ENCODE peak calls at places on chromosome 1, in four cellular contexts. Z is HepG2, U is HCT116, I is SK-N-SH. G is an unnamed sample.

GRCh38 chr1:227942716-227943261 is 4.9 kb downstream of the WNT9A start:
- DNase-seq in Z (no peak), U (no peak), I (peak), G (no peak)

GRCh38 chr1:202961220-202961880 is 3.2 kb upstream of the ADIPOR1 start:
- DNase-seq in Z (no peak), U (no peak), I (no peak), G (no peak)

GRCh38 chr1:56045477-56045876 is 533.9 kb downstream of the PLPP3 start:
- DNase-seq in Z (no peak), U (no peak), I (no peak), G (no peak)

GRCh38 chr1:195754874-195755273 is 853.4 kb downstream of the KCNT2 start:
- DNase-seq in Z (no peak), U (no peak), I (no peak), G (no peak)

GRCh38 chr1:70764747-70765146 is 282.9 kb downstream of the PTGER3 start:
- DNase-seq in Z (no peak), U (no peak), I (no peak), G (no peak)

GRCh38 chr1:201116091-201116490 is 3.9 kb upstream of the CACNA1S start:
- DNase-seq in Z (no peak), U (no peak), I (no peak), G (no peak)

GRCh38 chr1:202018226-202018475 is 7.8 kb downstream of the ELF3 start:
- DNase-seq in Z (no peak), U (no peak), I (no peak), G (no peak)

GRCh38 chr1:145690587-145691558 is 16.3 kb downstream of the PDZK1 start:
- DNase-seq in Z (peak), U (no peak), I (no peak), G (no peak)

GRCh38 chr1:47894718-47895393 is 102.3 kb downstream of the TRABD2B start:
- DNase-seq in Z (no peak), U (no peak), I (no peak), G (no peak)

GRCh38 chr1:72915581-72915980 is 633.2 kb upstream of the NEGR1 start:
- DNase-seq in Z (no peak), U (no peak), I (no peak), G (no peak)

GRCh38 chr1:108814343-108815125 is 42.4 kb downstream of the AKNAD1 start:
- DNase-seq in Z (no peak), U (no peak), I (no peak), G (no peak)

GRCh38 chr1:88867743-88868521 is 23.4 kb downstream of the GTF2B start:
- DNase-seq in Z (no peak), U (no peak), I (no peak), G (no peak)

GRCh38 chr1:32500387-32501209 is 35.7 kb downstream of the ZBTB8B start:
- DNase-seq in Z (no peak), U (no peak), I (peak), G (no peak)

GRCh38 chr1:193524616-193525015 is 338.2 kb upstream of the B3GALT2 start:
- DNase-seq in Z (no peak), U (no peak), I (no peak), G (no peak)

GRCh38 chr1:50308883-50309282 is 114.4 kb downstream of the DMRTA2 start:
- DNase-seq in Z (peak), U (no peak), I (peak), G (no peak)

GRCh38 chr1:31661856-31662255 is 17.2 kb upstream of the PEF1 start:
- DNase-seq in Z (no peak), U (no peak), I (no peak), G (no peak)

GRCh38 chr1:234938114-234938513 is 190.5 kb downstream of the TOMM20 start:
- DNase-seq in Z (no peak), U (no peak), I (no peak), G (no peak)

GRCh38 chr1:183622884-183623785 is 12.4 kb downstream of the ARPC5 start:
- DNase-seq in Z (peak), U (peak), I (peak), G (no peak)

GRCh38 chr1:184974086-184974836 is at the start of gene NIBAN1:
- DNase-seq in Z (no peak), U (peak), I (peak), G (no peak)

GRCh38 chr1:6724517-6725141 is 23.0 kb upstream of the DNAJC11 start:
- DNase-seq in Z (peak), U (no peak), I (no peak), G (no peak)

GRCh38 chr1:224333309-224333926 is 3.4 kb upstream of the NVL start:
- DNase-seq in Z (peak), U (peak), I (peak), G (peak)

GRCh38 chr1:41640756-41641482 is 156.4 kb upstream of the EDN2 start:
- DNase-seq in Z (no peak), U (no peak), I (no peak), G (no peak)

GRCh38 chr1:172960454-172961208 is 90.1 kb downstream of the TNFSF18 start:
- DNase-seq in Z (no peak), U (no peak), I (no peak), G (no peak)

GRCh38 chr1:193677874-193678273 is 491.5 kb upstream of the B3GALT2 start:
- DNase-seq in Z (no peak), U (no peak), I (no peak), G (no peak)

GRCh38 chr1:201213106-201213770 is 22.6 kb downstream of the IGFN1 start:
- DNase-seq in Z (no peak), U (no peak), I (no peak), G (no peak)

GRCh38 chr1:43454270-43455011 is 710 bp upstream of the HYI start:
- DNase-seq in Z (no peak), U (peak), I (peak), G (no peak)

GRCh38 chr1:230301820-230302219 is 124.3 kb downstream of the PGBD5 start:
- DNase-seq in Z (no peak), U (no peak), I (no peak), G (no peak)

GRCh38 chr1:69305621-69306020 is 262.1 kb upstream of the LRRC7 start:
- DNase-seq in Z (peak), U (peak), I (no peak), G (no peak)

GRCh38 chr1:66576645-66577044 is 42.7 kb downstream of the SGIP1 start:
- DNase-seq in Z (peak), U (no peak), I (peak), G (no peak)

GRCh38 chr1:208231929-208232360 is 12.2 kb downstream of the PLXNA2 start:
- DNase-seq in Z (no peak), U (no peak), I (peak), G (no peak)

GRCh38 chr1:31981976-31982375 is 31.7 kb upstream of the KHDRBS1 start:
- DNase-seq in Z (no peak), U (no peak), I (no peak), G (no peak)

GRCh38 chr1:226661965-226662364 is 77.1 kb downstream of the ITPKB start:
- DNase-seq in Z (no peak), U (no peak), I (no peak), G (no peak)

GRCh38 chr1:94883688-94884087 is 43.2 kb downstream of the CNN3 start:
- DNase-seq in Z (peak), U (no peak), I (no peak), G (no peak)

GRCh38 chr1:94980049-94980908 is 53.4 kb upstream of the CNN3 start:
- DNase-seq in Z (no peak), U (no peak), I (peak), G (no peak)

GRCh38 chr1:187763976-187764375 is 935.2 kb downstream of the PLA2G4A start:
- DNase-seq in Z (no peak), U (no peak), I (no peak), G (no peak)

GRCh38 chr1:2314297-2314802 is 77.0 kb downstream of the MORN1 start:
- DNase-seq in Z (peak), U (no peak), I (peak), G (no peak)
- TF ChIP-seq SIN3A in Z (no peak), U (no peak), I (no peak), G (no peak)

DNA sequence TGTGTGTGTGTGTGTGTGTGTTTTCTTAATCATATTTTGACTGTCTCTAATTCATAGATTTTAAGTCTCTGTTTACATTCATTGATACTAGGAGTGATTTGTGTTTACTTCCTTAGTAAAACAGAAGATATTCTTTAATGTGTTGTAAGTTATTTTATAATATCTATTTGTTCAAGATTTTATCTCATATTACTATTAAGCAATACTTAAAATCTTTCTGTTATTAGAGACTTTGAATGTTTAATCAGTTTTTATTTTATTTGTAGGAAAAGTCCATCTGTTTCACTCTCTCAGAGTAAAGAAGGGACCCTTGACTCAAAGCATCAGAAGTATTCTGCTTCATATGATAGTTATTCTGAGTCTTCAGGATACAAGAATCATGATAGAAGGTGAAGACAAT is 89.2 kb downstream of the CEP350 start:
- DNase-seq in Z (no peak), U (no peak), I (no peak), G (no peak)
- H3K27ac ChIP-seq in Z (no peak), U (no peak), I (no peak), G (no peak)

GRCh38 chr1:38585460-38585859 is 274.1 kb downstream of the RRAGC start:
- DNase-seq in Z (no peak), U (no peak), I (no peak), G (no peak)
- TF ChIP-seq SIN3A in Z (no peak), U (no peak), I (no peak), G (no peak)

DNA sequence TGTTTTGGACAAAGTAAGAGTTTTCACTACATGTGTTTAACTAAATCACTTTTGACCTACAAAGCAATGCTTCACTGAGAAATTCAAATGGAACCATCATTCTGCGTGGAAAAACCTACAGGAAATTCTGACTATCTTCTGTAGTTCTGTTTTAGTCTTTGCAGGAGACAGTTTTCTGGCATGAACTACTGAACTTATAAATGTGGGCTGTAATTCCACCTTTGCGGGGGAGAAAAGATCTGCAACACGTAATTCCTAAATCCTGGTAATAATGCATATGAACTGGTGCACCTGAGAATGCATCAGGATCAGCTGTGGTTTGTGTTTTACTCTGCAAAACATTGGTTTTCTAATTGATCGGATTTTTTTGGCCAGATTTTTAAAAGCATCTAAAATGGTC is 106.0 kb downstream of the VPS13D start:
- DNase-seq in Z (no peak), U (no peak), I (no peak), G (no peak)
- H3K27ac ChIP-seq in Z (no peak), U (no peak), I (no peak), G (no peak)

GRCh38 chr1:111197598-111198289 is 2.7 kb downstream of the DENND2D start:
- DNase-seq in Z (no peak), U (no peak), I (no peak), G (peak)
- TF ChIP-seq SIN3A in Z (no peak), U (no peak), I (no peak), G (no peak)

GRCh38 chr1:65066379-65066765 is 81.6 kb upstream of the AK4 start:
- DNase-seq in Z (no peak), U (no peak), I (no peak), G (no peak)

GRCh38 chr1:65068202-65069011 is 79.6 kb upstream of the AK4 start:
- DNase-seq in Z (no peak), U (no peak), I (peak), G (no peak)

GRCh38 chr1:65067491-65068201 is 80.4 kb upstream of the AK4 start:
- DNase-seq in Z (peak), U (peak), I (peak), G (no peak)

GRCh38 chr1:65066766-65067490 is 81.1 kb upstream of the AK4 start:
- DNase-seq in Z (no peak), U (peak), I (peak), G (no peak)

GRCh38 chr1:65069186-65069585 is 78.8 kb upstream of the AK4 start:
- DNase-seq in Z (no peak), U (no peak), I (no peak), G (no peak)
- H3K27ac ChIP-seq in Z (no peak), U (no peak), I (peak), G (no peak)

DNA sequence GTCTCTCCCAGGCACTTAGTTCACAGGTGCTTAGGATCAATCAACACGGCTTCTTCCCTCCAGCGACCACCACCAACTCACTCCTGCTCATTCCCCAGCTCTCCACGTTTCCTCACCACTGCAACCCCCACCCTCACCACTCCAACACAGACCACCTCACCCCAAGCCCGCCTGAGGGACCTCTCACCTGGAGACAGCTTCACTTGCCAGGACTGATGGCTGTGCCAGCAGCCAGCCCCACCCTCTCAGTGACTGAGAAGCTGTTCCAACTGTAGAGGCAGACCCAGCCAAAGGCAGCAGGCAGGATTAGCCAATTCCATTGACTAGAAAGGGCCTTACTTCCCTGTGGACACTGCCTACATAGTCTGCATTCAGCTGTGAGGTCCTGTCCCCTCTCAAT is 7.8 kb downstream of the TAGLN2 start:
- DNase-seq in Z (no peak), U (no peak), I (no peak), G (no peak)
- TF ChIP-seq SIN3A in Z (no peak), U (no peak), I (no peak), G (no peak)

G was measured in Panc1.